ENCODE peak calls at places on chromosomes 7 and 10, in nine cellular contexts. I is HFFc6, J is AG20443, O is sciatic nerve, F is hepatocyte, E is NCI-H510A, V is GM10248, A is activated gamma-delta T cell, P is AG09309. U is an unnamed sample.

GRCh38 chr10:128000660-128001059 is 93.8 kb downstream of the PTPRE start:
- DNase-seq in I (no peak), J (peak), O (no peak), F (no peak), E (no peak), V (no peak), A (no peak), P (no peak), U (no peak)

GRCh38 chr10:122854648-122855047 is 9.0 kb upstream of the CUZD1 start:
- DNase-seq in I (peak), J (peak), O (no peak), F (no peak), E (no peak), V (no peak), A (no peak), P (no peak), U (peak)

GRCh38 chr7:77450054-77450453 is 33.9 kb upstream of the GSAP start:
- DNase-seq in I (peak), J (peak), O (no peak), F (no peak), E (no peak), V (no peak), A (no peak), P (no peak), U (no peak)

GRCh38 chr10:35409094-35409582 is 72.8 kb downstream of the CCNY start:
- DNase-seq in I (peak), J (peak), O (no peak), F (no peak), E (peak), V (no peak), A (no peak), P (peak), U (peak)

GRCh38 chr7:129569811-129570215 is 41.7 kb upstream of the NRF1 start:
- DNase-seq in I (peak), J (peak), O (no peak), F (peak), E (no peak), V (no peak), A (no peak), P (peak), U (peak)

GRCh38 chr7:144812379-144813283 is 23.2 kb downstream of the TPK1 start:
- DNase-seq in I (no peak), J (no peak), O (no peak), F (no peak), E (no peak), V (no peak), A (no peak), P (no peak), U (no peak)

GRCh38 chr7:23603632-23604295 is 6.6 kb downstream of the CCDC126 start:
- DNase-seq in I (no peak), J (no peak), O (no peak), F (no peak), E (no peak), V (no peak), A (no peak), P (no peak), U (no peak)

GRCh38 chr10:117860135-117860534 is 186.6 kb downstream of the RAB11FIP2 start:
- DNase-seq in I (no peak), J (no peak), O (no peak), F (no peak), E (no peak), V (no peak), A (no peak), P (no peak), U (no peak)

GRCh38 chr7:93895859-93896258 is 5.3 kb upstream of the TFPI2 start:
- DNase-seq in I (no peak), J (no peak), O (no peak), F (no peak), E (no peak), V (no peak), A (no peak), P (no peak), U (no peak)

GRCh38 chr7:36153571-36154097 is 580 bp downstream of the EEPD1 start:
- DNase-seq in I (no peak), J (peak), O (peak), F (no peak), E (no peak), V (no peak), A (no peak), P (no peak), U (no peak)

GRCh38 chr7:22842383-22842903 is 19.8 kb upstream of the TOMM7 start:
- DNase-seq in I (no peak), J (no peak), O (no peak), F (no peak), E (no peak), V (no peak), A (no peak), P (no peak), U (no peak)

GRCh38 chr7:81584667-81585066 is 185.2 kb downstream of the HGF start:
- DNase-seq in I (no peak), J (no peak), O (no peak), F (no peak), E (no peak), V (no peak), A (no peak), P (no peak), U (no peak)

GRCh38 chr10:53697038-53697437 is 924.5 kb upstream of the MBL2 start:
- DNase-seq in I (no peak), J (no peak), O (no peak), F (peak), E (no peak), V (no peak), A (no peak), P (no peak), U (no peak)

GRCh38 chr10:305034-305433 is 169.8 kb downstream of the ZMYND11 start:
- DNase-seq in I (no peak), J (no peak), O (no peak), F (no peak), E (no peak), V (no peak), A (no peak), P (no peak), U (no peak)

GRCh38 chr7:158530800-158531609 is 56.6 kb downstream of the PTPRN2 start:
- DNase-seq in I (no peak), J (no peak), O (no peak), F (no peak), E (no peak), V (no peak), A (no peak), P (no peak), U (no peak)

GRCh38 chr7:146478975-146479492 is 362.4 kb downstream of the CNTNAP2 start:
- DNase-seq in I (no peak), J (no peak), O (no peak), F (no peak), E (no peak), V (no peak), A (no peak), P (no peak), U (no peak)

GRCh38 chr7:82284936-82285519 is 158.5 kb downstream of the CACNA2D1 start:
- DNase-seq in I (no peak), J (no peak), O (no peak), F (no peak), E (no peak), V (no peak), A (no peak), P (no peak), U (no peak)

GRCh38 chr7:98224701-98225181 is 13.5 kb downstream of the BHLHA15 start:
- DNase-seq in I (no peak), J (no peak), O (no peak), F (no peak), E (no peak), V (no peak), A (no peak), P (no peak), U (no peak)

GRCh38 chr7:8290645-8291308 is 28.8 kb upstream of the ICA1 start:
- DNase-seq in I (no peak), J (no peak), O (no peak), F (peak), E (peak), V (no peak), A (no peak), P (no peak), U (no peak)

GRCh38 chr10:132311338-132311939 is 3.7 kb upstream of the STK32C start:
- DNase-seq in I (no peak), J (no peak), O (peak), F (peak), E (peak), V (no peak), A (no peak), P (no peak), U (no peak)

GRCh38 chr7:96707901-96708774 is 1.5 kb downstream of the SEM1 start:
- DNase-seq in I (no peak), J (no peak), O (no peak), F (no peak), E (no peak), V (no peak), A (no peak), P (no peak), U (no peak)

U was measured in BJ.